ENCODE peak calls at places on chromosome 2, in nine cellular contexts. B, W, P, J, X, E, D, S and I are unnamed samples.

GRCh38 chr2:118577202-118577601 is 270.2 kb downstream of the EN1 start:
- DNase-seq in B (no peak), P (no peak), D (no peak), X (no peak), E (no peak), J (no peak), S (no peak), W (no peak), I (no peak)

GRCh38 chr2:45435316-45435715 is 175.8 kb downstream of the SRBD1 start:
- DNase-seq in P (no peak), J (peak), B (no peak), D (no peak), S (no peak), E (peak), W (no peak), X (peak), I (no peak)

GRCh38 chr2:230823264-230823964 is 41.3 kb upstream of the ITM2C start:
- DNase-seq in J (no peak), W (no peak), P (no peak), D (no peak), B (no peak), X (no peak), E (no peak), S (no peak), I (no peak)

GRCh38 chr2:128591841-128592822 is 273.5 kb upstream of the HS6ST1 start:
- DNase-seq in D (peak), B (no peak), X (no peak), W (no peak), E (no peak), J (no peak), P (no peak), S (no peak), I (no peak)

GRCh38 chr2:3294066-3294465 is 83.6 kb downstream of the EIPR1 start:
- DNase-seq in S (no peak), W (no peak), B (peak), D (no peak), X (no peak), P (no peak), E (no peak), J (no peak), I (no peak)

GRCh38 chr2:3758906-3759305 is 55.5 kb downstream of the DCDC2C start:
- DNase-seq in P (no peak), S (no peak), D (no peak), E (no peak), X (no peak), J (no peak), B (peak), W (no peak), I (no peak)

GRCh38 chr2:128622371-128622770 is 303.7 kb upstream of the HS6ST1 start:
- DNase-seq in B (no peak), P (peak), J (no peak), E (no peak), S (no peak), W (no peak), D (no peak), X (no peak), I (no peak)

GRCh38 chr2:239057533-239057932 is 209.6 kb downstream of the TWIST2 start:
- DNase-seq in S (no peak), W (no peak), P (no peak), E (no peak), J (no peak), D (no peak), B (no peak), X (peak), I (no peak)

GRCh38 chr2:128710770-128711169 is 392.1 kb upstream of the HS6ST1 start:
- DNase-seq in W (no peak), E (no peak), S (no peak), J (no peak), D (no peak), P (no peak), X (no peak), B (no peak), I (no peak)

GRCh38 chr2:24919100-24919976 is 699 bp downstream of the ADCY3 start:
- DNase-seq in D (peak), W (peak), E (no peak), P (no peak), B (peak), S (peak), J (no peak), X (no peak), I (peak)

GRCh38 chr2:95325590-95326432 is 28.7 kb downstream of the KCNIP3 start:
- DNase-seq in P (no peak), E (no peak), S (no peak), B (no peak), W (no peak), J (no peak), D (no peak), X (no peak), I (no peak)

GRCh38 chr2:16813593-16813992 is 148.0 kb upstream of the CYRIA start:
- DNase-seq in W (no peak), S (no peak), X (no peak), J (no peak), P (no peak), D (no peak), B (no peak), E (no peak), I (no peak)

GRCh38 chr2:232927793-232928563 is 57.9 kb downstream of the SNORC start:
- DNase-seq in D (no peak), S (peak), E (no peak), X (no peak), P (peak), J (no peak), W (no peak), B (no peak), I (no peak)

GRCh38 chr2:138501427-138502252 is at the start of gene SPOPL:
- DNase-seq in J (no peak), D (peak), X (peak), B (peak), E (peak), S (peak), P (peak), W (peak), I (no peak)

GRCh38 chr2:43220982-43221659 is 5.3 kb downstream of the ZFP36L2 start:
- DNase-seq in J (no peak), P (no peak), E (peak), B (peak), X (peak), W (peak), D (no peak), S (no peak), I (no peak)

GRCh38 chr2:18829331-18829902 is 240.0 kb upstream of the NT5C1B start:
- DNase-seq in P (no peak), W (no peak), S (no peak), J (peak), B (no peak), D (no peak), E (peak), X (peak), I (no peak)

GRCh38 chr2:33978471-33978870 is 379.4 kb upstream of the FAM98A start:
- DNase-seq in W (no peak), P (no peak), D (no peak), X (no peak), S (no peak), E (no peak), J (no peak), B (no peak), I (no peak)
- TF ChIP-seq CTCF in W (no peak), P (no peak), D (no peak), X (no peak), S (no peak), E (no peak), J (no peak), B (no peak), I (no peak)

GRCh38 chr2:145744541-145745386 is 1224.8 kb upstream of the ZEB2 start:
- DNase-seq in P (no peak), B (no peak), J (peak), W (peak), E (peak), S (peak), X (peak), D (no peak), I (no peak)
- TF ChIP-seq CTCF in P (no peak), B (no peak), J (no peak), W (no peak), E (no peak), S (no peak), X (no peak), D (no peak), I (no peak)

GRCh38 chr2:157052685-157053224 is 204.8 kb upstream of the GALNT5 start:
- DNase-seq in B (no peak), S (no peak), J (peak), W (no peak), D (no peak), E (no peak), X (peak), P (no peak), I (no peak)

GRCh38 chr2:157053876-157054275 is 203.6 kb upstream of the GALNT5 start:
- DNase-seq in X (no peak), D (no peak), E (no peak), S (no peak), P (no peak), B (no peak), J (no peak), W (no peak), I (no peak)

GRCh38 chr2:157058161-157058560 is 199.3 kb upstream of the GALNT5 start:
- DNase-seq in E (no peak), P (no peak), S (no peak), B (no peak), J (no peak), D (no peak), X (no peak), W (no peak), I (no peak)

GRCh38 chr2:157056200-157056676 is 201.3 kb upstream of the GALNT5 start:
- DNase-seq in E (peak), J (no peak), D (no peak), S (no peak), W (no peak), P (no peak), X (peak), B (no peak), I (no peak)

GRCh38 chr2:157055660-157056199 is 201.8 kb upstream of the GALNT5 start:
- DNase-seq in B (no peak), P (no peak), W (no peak), S (no peak), X (peak), E (no peak), D (peak), J (no peak), I (no peak)
- TF ChIP-seq CTCF in B (peak), P (no peak), W (no peak), S (no peak), X (peak), E (peak), D (peak), J (peak), I (peak)

DNA sequence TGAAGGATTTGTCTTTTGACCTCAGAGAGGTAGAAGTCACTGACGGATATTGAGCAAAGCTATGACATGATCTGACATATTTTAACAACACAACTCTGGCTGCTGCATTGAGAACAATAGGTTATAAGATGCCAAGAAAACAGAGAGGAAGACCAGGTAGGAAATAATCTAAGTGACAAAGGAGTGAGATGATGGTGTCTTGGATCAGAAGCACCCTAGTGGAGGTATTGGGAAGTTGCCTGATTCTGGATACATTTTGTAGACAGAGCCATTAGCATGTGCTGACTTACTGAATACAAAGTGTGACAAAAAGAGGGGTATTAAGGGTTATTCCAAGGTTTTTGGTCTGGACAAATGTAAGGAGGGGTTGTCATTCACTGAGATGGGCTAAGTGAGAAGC is 1438.1 kb downstream of the DPP10 start:
- DNase-seq in S (no peak), B (no peak), J (no peak), P (no peak), E (no peak), X (no peak), D (no peak), W (no peak), I (no peak)
- TF ChIP-seq CTCF in S (no peak), B (peak), J (no peak), P (no peak), E (no peak), X (no peak), D (no peak), W (no peak), I (peak)

GRCh38 chr2:179990676-179991317 is 16.3 kb downstream of the CWC22 start:
- DNase-seq in J (no peak), X (no peak), S (no peak), W (no peak), E (no peak), B (no peak), P (no peak), D (no peak), I (no peak)

GRCh38 chr2:179987916-179988315 is 19.2 kb downstream of the CWC22 start:
- DNase-seq in X (no peak), B (peak), W (no peak), E (no peak), P (no peak), J (no peak), S (no peak), D (no peak), I (no peak)

GRCh38 chr2:179995735-179996134 is 11.4 kb downstream of the CWC22 start:
- DNase-seq in S (peak), W (no peak), E (no peak), B (no peak), X (no peak), J (no peak), P (no peak), D (no peak), I (no peak)

DNA sequence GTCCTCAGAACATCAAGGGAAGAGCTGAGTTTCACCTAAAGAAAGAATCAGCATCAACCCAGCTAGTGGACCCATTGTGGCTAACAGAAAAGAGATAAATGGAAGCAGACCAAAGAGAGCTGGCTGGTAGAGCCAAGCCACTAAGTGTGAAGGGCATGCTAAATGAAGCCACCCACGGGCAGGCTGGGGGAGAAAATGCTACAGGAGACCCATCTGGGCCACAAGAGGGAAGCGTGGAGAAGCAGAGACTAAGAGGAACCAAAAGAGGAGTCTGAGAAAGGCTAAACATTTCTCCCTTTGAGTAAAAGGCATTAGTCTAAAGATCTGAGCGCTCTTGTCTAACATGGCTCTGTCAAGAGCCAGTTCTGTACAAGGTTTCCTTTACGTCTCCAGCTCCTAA is 15.8 kb downstream of the CWC22 start:
- DNase-seq in J (no peak), B (peak), E (no peak), W (no peak), X (peak), S (no peak), D (no peak), P (no peak), I (no peak)
- TF ChIP-seq CTCF in J (peak), B (peak), E (peak), W (peak), X (peak), S (no peak), D (no peak), P (no peak), I (no peak)